ENCODE peak calls at places on chromosomes 12 and 14, in five cellular contexts. W is GM12878, X is A549, B is IMR-90, D is SK-N-SH. I is an unnamed sample.

GRCh38 chr14:92551066-92551841 is 37.7 kb downstream of the RIN3 start:
- DNase-seq in W (peak), X (no peak), B (no peak), D (no peak), I (no peak)

GRCh38 chr12:4214912-4215861 is 58.4 kb upstream of the CCND2 start:
- DNase-seq in W (peak), X (no peak), B (no peak), D (no peak), I (peak)

GRCh38 chr14:102711946-102712345 is 65.3 kb upstream of the TRAF3 start:
- DNase-seq in W (no peak), X (no peak), B (no peak), D (no peak), I (no peak)

GRCh38 chr14:55372423-55372822 is 39.2 kb downstream of the ATG14 start:
- DNase-seq in W (no peak), X (no peak), B (no peak), D (no peak), I (no peak)

GRCh38 chr12:58541300-58541690 is 379.0 kb downstream of the LRIG3 start:
- DNase-seq in W (no peak), X (no peak), B (peak), D (no peak), I (no peak)

GRCh38 chr14:72559227-72559626 is 334.7 kb downstream of the DPF3 start:
- DNase-seq in W (no peak), X (no peak), B (no peak), D (no peak), I (no peak)

GRCh38 chr12:120797677-120798642 is 72.3 kb downstream of the ACADS start:
- DNase-seq in W (peak), X (no peak), B (no peak), D (no peak), I (no peak)

GRCh38 chr12:57839996-57840395 is 6.5 kb downstream of the CTDSP2 start:
- DNase-seq in W (no peak), X (no peak), B (no peak), D (no peak), I (no peak)

GRCh38 chr14:103404032-103404918 is 19.1 kb downstream of the MARK3 start:
- DNase-seq in W (no peak), X (no peak), B (peak), D (no peak), I (no peak)

GRCh38 chr12:110929818-110930217 is 9.4 kb upstream of the MYL2 start:
- DNase-seq in W (no peak), X (no peak), B (no peak), D (no peak), I (no peak)

GRCh38 chr12:88310666-88311065 is 168.6 kb downstream of the TMTC3 start:
- DNase-seq in W (no peak), X (no peak), B (no peak), D (no peak), I (no peak)

GRCh38 chr12:92544321-92544720 is 158.5 kb upstream of the PLEKHG7 start:
- DNase-seq in W (no peak), X (no peak), B (no peak), D (no peak), I (no peak)

GRCh38 chr12:46402451-46402850 is 29.9 kb upstream of the SLC38A2 start:
- DNase-seq in W (no peak), X (no peak), B (peak), D (no peak), I (no peak)

GRCh38 chr12:30823764-30824163 is 69.0 kb upstream of the CAPRIN2 start:
- DNase-seq in W (no peak), X (no peak), B (no peak), D (no peak), I (no peak)

GRCh38 chr14:96097752-96098151 is 58.6 kb downstream of the C14orf132 start:
- DNase-seq in W (no peak), X (no peak), B (no peak), D (no peak), I (no peak)

GRCh38 chr12:122028601-122029560 is 7.2 kb downstream of the BCL7A start:
- DNase-seq in W (peak), X (no peak), B (no peak), D (no peak), I (no peak)

GRCh38 chr12:79911889-79912656 is 22.8 kb downstream of the PPP1R12A start:
- DNase-seq in W (no peak), X (no peak), B (peak), D (no peak), I (no peak)

GRCh38 chr14:104086210-104086660 is 735 bp downstream of the ASPG start:
- DNase-seq in W (no peak), X (no peak), B (no peak), D (peak), I (no peak)

GRCh38 chr12:108605690-108606406 is 8.0 kb upstream of the TMEM119 start:
- DNase-seq in W (no peak), X (no peak), B (no peak), D (no peak), I (no peak)

GRCh38 chr14:88521818-88522217 is 33.0 kb downstream of the PTPN21 start:
- DNase-seq in W (no peak), X (no peak), B (peak), D (no peak), I (no peak)

GRCh38 chr14:80005561-80005960 is 205.7 kb downstream of the DIO2 start:
- DNase-seq in W (no peak), X (no peak), B (no peak), D (no peak), I (no peak)

GRCh38 chr14:60275932-60276331 is 26.9 kb downstream of the PPM1A start:
- DNase-seq in W (no peak), X (no peak), B (no peak), D (no peak), I (no peak)

GRCh38 chr14:89121961-89122675 is 294.9 kb downstream of the FOXN3 start:
- DNase-seq in W (no peak), X (no peak), B (no peak), D (no peak), I (no peak)

GRCh38 chr12:48764521-48764920 is 24.4 kb downstream of the ADCY6 start:
- DNase-seq in W (no peak), X (no peak), B (no peak), D (no peak), I (no peak)

GRCh38 chr14:81401420-81402122 is 1.4 kb upstream of the STON2 start:
- DNase-seq in W (no peak), X (peak), B (peak), D (no peak), I (no peak)

DNA sequence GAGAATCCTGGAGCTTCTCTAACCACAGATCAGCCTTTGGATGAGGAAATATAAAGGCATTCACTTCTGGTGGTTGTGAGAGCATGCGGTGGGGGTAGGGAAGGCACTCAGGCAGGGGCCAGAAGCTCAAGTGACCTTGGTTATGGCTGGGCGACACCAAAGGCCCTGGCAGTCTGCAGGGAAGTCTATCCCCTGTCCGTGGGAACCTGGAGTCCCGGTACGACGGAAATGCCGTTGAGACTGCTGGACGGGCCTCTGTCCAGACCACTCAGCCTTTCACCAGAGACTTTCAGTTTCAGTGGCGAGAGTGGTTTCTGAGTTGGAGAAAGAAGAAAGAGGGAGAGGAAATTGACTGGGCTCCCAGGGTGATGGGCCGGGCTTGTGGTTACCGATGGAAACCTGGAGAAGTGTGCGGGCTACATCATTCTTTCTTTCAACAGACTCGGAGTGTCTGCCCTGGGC is 20.9 kb downstream of the ISCA2 start:
- DNase-seq in W (no peak), X (no peak), B (peak), D (no peak), I (no peak)
- TF ChIP-seq RCOR1 in W (no peak), X (no peak), B (no peak), D (no peak), I (no peak)

DNA sequence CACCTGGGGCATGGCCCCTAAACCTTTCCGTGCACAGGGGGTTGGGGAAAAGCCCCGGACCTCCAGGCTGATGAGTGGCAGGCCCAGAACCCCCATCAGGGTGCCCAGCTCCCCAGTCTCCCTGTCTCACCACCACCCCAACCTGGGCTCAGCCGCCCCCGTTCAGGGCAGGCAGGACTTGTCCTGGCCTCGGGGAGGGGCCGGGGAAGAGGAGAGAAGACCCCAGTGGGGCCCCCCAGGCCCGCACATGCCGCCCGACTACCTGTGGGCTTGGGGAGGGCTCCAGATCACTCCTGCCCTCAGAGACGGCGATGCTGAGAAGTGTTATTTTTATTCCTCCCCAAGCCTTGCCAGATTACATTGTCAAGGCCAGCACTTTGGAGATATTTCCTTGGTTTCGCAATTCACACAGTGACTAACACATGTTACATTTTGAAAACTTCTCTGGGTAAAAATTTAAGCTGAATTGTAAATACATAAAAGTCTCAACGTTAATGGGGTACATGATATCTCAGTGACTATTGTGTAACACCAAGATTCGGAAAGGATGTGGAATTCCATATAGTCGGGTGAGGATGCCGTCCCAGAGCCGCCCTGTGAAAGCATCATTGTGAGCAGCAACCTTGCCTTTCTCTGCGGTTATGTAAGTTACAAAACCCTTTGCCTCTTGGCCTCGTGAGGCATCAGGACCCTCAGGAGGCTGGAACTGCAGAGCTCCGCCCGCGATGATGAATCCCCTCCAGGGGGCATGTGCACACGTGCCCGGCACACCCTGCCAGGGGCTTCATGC is 85.6 kb upstream of the DIO3 start:
- DNase-seq in W (no peak), X (peak), B (peak), D (no peak), I (no peak)
- TF ChIP-seq RCOR1 in W (no peak), X (no peak), B (no peak), D (no peak), I (no peak)

DNA sequence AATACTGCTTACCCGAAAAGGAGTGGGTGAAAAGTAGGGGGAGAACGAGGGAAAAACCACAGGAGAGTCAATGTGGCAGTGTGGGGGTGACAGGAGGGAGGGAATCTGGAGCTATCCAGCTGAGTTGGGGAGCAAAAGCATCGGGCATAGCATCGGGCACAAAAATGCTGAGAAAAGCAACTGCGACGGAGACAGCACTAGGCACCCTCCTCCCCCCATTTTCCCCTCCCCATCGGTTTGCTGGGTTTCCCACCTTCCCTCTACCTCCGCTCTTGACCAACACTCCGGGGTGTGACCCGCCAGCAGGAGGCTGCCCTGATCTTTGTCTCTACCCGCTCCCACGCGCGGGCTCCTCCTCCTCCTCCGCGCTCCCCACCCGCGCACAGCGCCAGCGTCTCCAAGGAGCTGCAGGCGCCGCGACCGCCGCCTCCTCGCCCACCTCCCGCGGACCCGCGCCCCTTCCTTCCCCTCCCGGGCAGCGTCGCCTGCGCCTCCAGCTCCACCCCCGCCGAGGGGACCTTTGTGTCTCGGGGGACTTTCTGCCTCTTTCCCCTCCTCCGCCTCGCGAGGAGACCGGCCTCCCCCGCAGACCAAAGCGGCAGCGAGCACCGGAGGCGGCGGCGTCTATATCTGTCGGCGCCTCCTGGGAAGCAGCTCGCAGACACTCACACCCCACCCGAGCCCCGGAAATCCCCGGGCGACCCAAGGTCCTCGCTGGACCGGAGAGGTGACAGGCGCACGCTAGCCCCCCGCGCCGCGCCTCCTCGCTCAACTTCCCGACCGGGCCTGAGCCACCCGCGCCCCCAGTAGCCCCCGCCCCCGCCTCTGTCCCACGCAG is 939 bp downstream of the CDK17 start:
- DNase-seq in W (peak), X (peak), B (peak), D (peak), I (peak)
- TF ChIP-seq RCOR1 in W (peak), X (no peak), B (no peak), D (no peak), I (no peak)

DNA sequence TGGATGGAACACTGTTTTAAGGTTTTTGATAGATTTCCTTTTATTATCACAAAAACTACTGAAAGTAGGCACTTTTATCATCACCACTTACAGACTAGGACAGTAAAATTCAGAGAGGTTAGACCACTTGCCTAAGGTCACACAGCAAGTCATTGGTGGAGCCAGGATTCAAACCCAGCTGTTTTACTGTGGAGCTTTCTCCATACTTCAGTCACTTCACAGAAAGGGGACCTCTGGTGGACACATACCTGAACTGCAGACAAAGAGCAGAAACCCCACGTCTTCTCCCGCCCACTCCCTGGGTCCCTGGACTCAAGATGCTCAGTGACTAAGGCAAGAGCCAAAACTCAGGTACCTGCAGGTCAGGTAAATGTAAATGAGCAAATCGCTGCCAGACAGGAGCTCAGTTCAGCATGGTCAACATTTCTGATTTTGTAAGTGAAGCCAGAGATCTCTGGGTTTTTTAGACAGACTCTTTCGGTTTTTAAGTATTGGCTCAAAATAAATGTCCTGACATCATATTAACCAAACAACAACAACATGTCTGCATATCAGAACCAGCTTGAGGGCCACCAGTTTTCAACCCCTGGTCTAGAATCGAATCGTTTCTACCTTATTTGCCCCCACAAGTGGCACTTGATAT is 111.0 kb downstream of the KSR2 start:
- DNase-seq in W (peak), X (peak), B (peak), D (peak), I (peak)
- TF ChIP-seq RCOR1 in W (no peak), X (no peak), B (no peak), D (no peak), I (peak)

GRCh38 chr14:99562848-99563748 is 40.9 kb downstream of the CCDC85C start:
- DNase-seq in W (no peak), X (peak), B (peak), D (peak), I (peak)
- TF ChIP-seq RCOR1 in W (no peak), X (no peak), B (no peak), D (peak), I (peak)

GRCh38 chr12:23221066-23221465 is 596.1 kb downstream of the ETNK1 start:
- DNase-seq in W (no peak), X (no peak), B (no peak), D (peak), I (no peak)
- TF ChIP-seq RCOR1 in W (no peak), X (no peak), B (no peak), D (no peak), I (no peak)

GRCh38 chr14:106378191-106378590 is 851.8 kb downstream of the TMEM121 start:
- DNase-seq in W (no peak), X (no peak), B (no peak), D (peak), I (peak)

GRCh38 chr14:106377432-106377831 is 851.0 kb downstream of the TMEM121 start:
- DNase-seq in W (no peak), X (no peak), B (no peak), D (no peak), I (no peak)

DNA sequence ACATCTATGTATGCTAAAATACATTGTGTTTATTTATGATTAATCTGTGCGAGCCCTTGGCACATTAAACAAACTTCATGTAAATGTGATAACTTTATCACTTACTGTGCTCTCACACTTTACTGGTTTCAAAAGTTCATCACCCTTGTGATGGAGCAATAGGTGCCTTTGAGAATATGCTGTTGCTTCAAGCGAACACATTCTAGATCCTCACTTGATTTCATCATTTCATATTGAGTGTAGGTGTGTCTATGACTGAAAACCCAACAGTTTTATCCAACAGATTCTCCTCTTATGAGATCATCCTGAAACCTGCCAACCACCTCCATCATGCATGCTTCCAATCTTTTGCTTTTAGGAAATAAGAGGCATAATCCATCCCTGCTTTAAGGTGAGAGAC is 854.4 kb downstream of the TMEM121 start:
- DNase-seq in W (no peak), X (no peak), B (no peak), D (no peak), I (no peak)
- TF ChIP-seq RCOR1 in W (no peak), X (no peak), B (no peak), D (no peak), I (no peak)

GRCh38 chr14:31403707-31404106 is 16.6 kb downstream of the HEATR5A start:
- DNase-seq in W (no peak), X (no peak), B (no peak), D (no peak), I (no peak)

GRCh38 chr14:31405106-31405505 is 15.2 kb downstream of the HEATR5A start:
- DNase-seq in W (no peak), X (no peak), B (no peak), D (no peak), I (no peak)

GRCh38 chr14:31408421-31408820 is 11.9 kb downstream of the HEATR5A start:
- DNase-seq in W (no peak), X (no peak), B (no peak), D (no peak), I (no peak)

GRCh38 chr14:31402764-31403163 is 17.6 kb downstream of the HEATR5A start:
- DNase-seq in W (no peak), X (no peak), B (no peak), D (no peak), I (no peak)

DNA sequence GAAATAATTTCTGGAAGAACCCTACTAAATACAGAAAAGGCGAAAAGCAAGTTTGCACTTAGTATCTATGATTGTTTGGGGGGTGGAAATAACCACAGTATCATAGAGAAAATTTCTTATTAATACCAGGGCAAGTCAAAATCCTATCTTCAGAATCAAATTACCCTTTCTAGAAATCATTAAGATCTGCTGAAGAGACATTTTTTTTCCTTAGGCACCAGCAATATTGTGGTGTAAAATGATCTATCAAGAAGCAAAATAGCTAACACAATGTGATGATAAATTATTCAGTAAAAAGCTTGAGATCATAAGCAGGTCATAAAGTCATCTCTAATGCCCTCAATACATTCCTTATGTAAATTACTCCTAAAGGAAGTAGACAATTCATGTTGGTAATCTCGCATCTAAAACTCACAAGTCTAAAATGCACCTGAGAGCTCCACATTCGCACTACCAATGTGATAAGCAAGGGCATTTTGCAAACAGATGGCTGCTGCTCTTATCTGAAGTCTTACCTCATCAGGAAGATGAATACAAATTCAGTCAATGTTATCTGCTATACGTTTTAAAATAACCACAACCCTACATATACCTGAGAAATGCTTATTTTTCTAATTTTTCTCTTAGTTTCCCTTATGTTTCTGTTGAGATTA is 14.6 kb downstream of the HEATR5A start:
- DNase-seq in W (no peak), X (no peak), B (no peak), D (no peak), I (no peak)
- TF ChIP-seq RCOR1 in W (no peak), X (no peak), B (no peak), D (peak), I (no peak)

GRCh38 chr14:52153939-52154338 is 85.1 kb upstream of the NID2 start:
- DNase-seq in W (no peak), X (no peak), B (no peak), D (no peak), I (no peak)

GRCh38 chr14:52155656-52156213 is 86.9 kb upstream of the NID2 start:
- DNase-seq in W (no peak), X (no peak), B (no peak), D (no peak), I (no peak)

GRCh38 chr14:52150162-52150561 is 81.3 kb upstream of the NID2 start:
- DNase-seq in W (no peak), X (no peak), B (no peak), D (no peak), I (no peak)

GRCh38 chr14:52154992-52155655 is 86.3 kb upstream of the NID2 start:
- DNase-seq in W (no peak), X (no peak), B (no peak), D (no peak), I (no peak)
- TF ChIP-seq RCOR1 in W (no peak), X (no peak), B (no peak), D (no peak), I (no peak)